ENCODE peak calls at places on chromosomes 12 and 14, in seven cellular contexts. L is heart right ventricle, U is WERI-Rb-1, I is GM23338, B is tibial artery, W is lower lobe of right lung, O is lung. F is an unnamed sample.

GRCh38 chr12:10223208-10223607 is 10.5 kb downstream of the GABARAPL1 start:
- DNase-seq in I (no peak), L (no peak), U (no peak), O (no peak), W (no peak), B (no peak), F (no peak)

GRCh38 chr14:74505831-74506230 is 12.3 kb downstream of the ISCA2 start:
- DNase-seq in O (no peak), I (no peak), B (no peak), W (peak; percentile 27), L (no peak), U (no peak), F (no peak)

GRCh38 chr12:4443616-4444015 is 2.0 kb downstream of the FGF6 start:
- DNase-seq in O (peak; percentile 23), I (no peak), U (no peak), L (no peak), B (no peak), W (no peak), F (no peak)

GRCh38 chr14:91835197-91835919 is 32.0 kb downstream of the TC2N start:
- DNase-seq in B (no peak), W (no peak), O (no peak), L (no peak), I (peak; percentile 60), U (no peak), F (no peak)

GRCh38 chr14:73662439-73663056 is 17.8 kb downstream of the DNAL1 start:
- DNase-seq in I (peak; percentile 83), O (no peak), L (no peak), W (no peak), B (peak; percentile 77), U (peak; percentile 31), F (peak; percentile 93)

GRCh38 chr14:61498303-61498702 is 176.9 kb downstream of the PRKCH start:
- DNase-seq in O (no peak), B (no peak), L (no peak), I (no peak), W (no peak), U (no peak), F (no peak)

GRCh38 chr12:3305904-3306619 is 184.9 kb upstream of the PRMT8 start:
- DNase-seq in L (no peak), B (no peak), O (no peak), U (no peak), I (no peak), W (no peak), F (no peak)

GRCh38 chr12:117450186-117450585 is 88.8 kb upstream of the NOS1 start:
- DNase-seq in L (no peak), B (no peak), O (no peak), W (no peak), I (no peak), U (no peak), F (no peak)

GRCh38 chr14:21039059-21039422 is 3.1 kb upstream of the RNASE7 start:
- DNase-seq in L (peak; percentile 86), U (peak; percentile 89), O (peak; percentile 59), W (peak; percentile 62), B (peak; percentile 91), I (peak; percentile 80), F (peak; percentile 50)

GRCh38 chr12:118311666-118312065 is 61.0 kb downstream of the TAOK3 start:
- DNase-seq in L (no peak), O (no peak), U (no peak), I (no peak), B (no peak), W (no peak), F (no peak)

GRCh38 chr14:58774531-58774930 is 136.8 kb downstream of the DACT1 start:
- DNase-seq in O (no peak), L (no peak), I (no peak), U (no peak), W (no peak), B (no peak), F (no peak)

GRCh38 chr12:49190317-49190716 is 1.4 kb upstream of the TUBA1A start:
- DNase-seq in L (no peak), I (peak; percentile 38), W (no peak), B (peak; percentile 28), O (no peak), U (no peak), F (no peak)

GRCh38 chr14:25042362-25043299 is 7.3 kb downstream of the STXBP6 start:
- DNase-seq in W (no peak), L (peak; percentile 50), U (no peak), B (no peak), I (peak; percentile 80), O (no peak), F (no peak)

GRCh38 chr12:124623344-124623885 is 56.0 kb upstream of the NCOR2 start:
- DNase-seq in W (no peak), B (no peak), L (no peak), I (no peak), U (peak; percentile 37), O (no peak), F (no peak)

GRCh38 chr12:51926718-51927117 is 19.4 kb downstream of the ACVRL1 start:
- DNase-seq in W (no peak), B (peak; percentile 63), L (no peak), O (no peak), U (peak; percentile 48), I (peak; percentile 74), F (peak; percentile 72)

GRCh38 chr12:132279184-132279889 is 50.1 kb downstream of the GALNT9 start:
- DNase-seq in W (peak; percentile 62), O (peak; percentile 53), U (no peak), I (peak; percentile 47), B (no peak), L (peak; percentile 54), F (no peak)

GRCh38 chr12:56836800-56837663 is 73.9 kb downstream of the HSD17B6 start:
- DNase-seq in O (peak; percentile 39), W (no peak), I (no peak), L (no peak), B (no peak), U (no peak), F (peak; percentile 95)

GRCh38 chr14:100524933-100525243 is 62.3 kb downstream of the BEGAIN start:
- DNase-seq in I (peak; percentile 90), O (no peak), L (peak; percentile 13), W (no peak), B (peak; percentile 60), U (peak; percentile 66), F (no peak)

GRCh38 chr14:104437703-104438102 is 141.9 kb upstream of the C14orf180 start:
- DNase-seq in L (no peak), O (peak; percentile 25), W (no peak), U (no peak), B (no peak), I (no peak), F (no peak)

GRCh38 chr14:103816991-103817390 is 30.4 kb downstream of the PPP1R13B start:
- DNase-seq in I (no peak), W (no peak), B (no peak), O (no peak), L (no peak), U (no peak), F (no peak)

DNA sequence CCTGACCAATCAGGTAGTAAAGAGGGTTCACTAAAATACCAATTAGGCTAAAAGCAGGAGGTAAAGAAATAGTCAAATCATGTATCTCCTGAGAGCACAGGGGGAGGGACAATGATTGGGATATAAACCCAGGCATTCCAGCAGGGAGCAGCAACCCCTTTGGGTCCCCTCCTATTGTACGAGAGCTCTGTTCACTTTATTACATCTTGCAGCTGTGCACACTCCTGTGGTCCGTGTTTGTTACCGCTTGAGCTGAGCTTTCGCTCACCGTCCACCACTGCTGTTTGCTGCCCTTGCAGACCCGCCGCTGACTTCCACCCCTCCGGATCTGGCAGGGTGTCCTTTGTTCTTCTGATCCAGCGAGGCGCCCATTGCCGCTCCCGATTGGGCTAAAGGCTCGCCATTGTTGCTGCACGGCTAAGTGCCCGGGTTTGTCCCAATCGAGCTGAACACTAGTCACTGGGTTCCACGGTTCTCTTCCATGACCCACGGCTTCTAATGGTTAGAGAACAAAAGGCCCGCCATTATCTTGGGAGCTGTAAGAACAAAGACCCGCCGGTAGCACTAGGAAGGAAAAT is 64.1 kb downstream of the E2F7 start:
- DNase-seq in B (no peak), U (no peak), O (no peak), W (no peak), L (no peak), I (peak; percentile 6), F (no peak)
- H3K4me3 ChIP-seq in B (no peak overlapping the region), U (no peak overlapping the region), O (no peak overlapping the region), W (no peak overlapping the region), L (no peak overlapping the region), I (no peak overlapping the region), F (no peak overlapping the region)

DNA sequence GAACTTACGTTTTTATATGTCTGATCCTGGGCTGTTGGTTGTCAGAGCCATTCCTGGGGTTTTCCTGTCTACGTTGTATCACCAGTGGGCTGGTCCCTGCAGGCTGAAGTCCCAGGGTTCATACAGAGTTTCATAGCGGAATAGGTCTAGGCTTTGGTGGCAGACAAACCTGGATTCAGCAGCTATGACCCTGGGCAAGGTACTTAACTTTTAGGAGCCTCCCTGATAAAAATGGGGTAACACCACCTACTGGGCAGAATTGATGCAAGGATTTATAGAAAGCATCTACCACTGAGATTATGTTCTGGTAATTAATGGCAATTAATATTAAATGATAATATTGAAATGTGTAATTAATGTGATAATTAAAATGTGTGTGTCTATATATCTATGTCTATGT is 141.2 kb downstream of the SYNE2 start:
- DNase-seq in B (no peak), W (no peak), O (no peak), U (no peak), I (peak; percentile 32), L (no peak), F (peak; percentile 21)
- TF ChIP-seq CTCF in B (no peak), W (no peak), O (no peak), U (no peak), I (peak; percentile 28), L (peak; percentile 42), F (peak; percentile 2)

GRCh38 chr12:7501031-7501585 is 2.5 kb downstream of the CD163 start:
- DNase-seq in W (no peak), U (no peak), B (no peak), L (no peak), O (no peak), I (no peak), F (peak; percentile 6)

GRCh38 chr12:7497661-7498060 is 5.9 kb downstream of the CD163 start:
- DNase-seq in O (no peak), W (no peak), U (no peak), I (peak; percentile 36), L (no peak), B (no peak), F (no peak)

GRCh38 chr12:7503686-7504085 is at the start of gene CD163:
- DNase-seq in W (no peak), I (no peak), U (no peak), L (no peak), B (no peak), O (no peak), F (no peak)

GRCh38 chr12:7498832-7499231 is 4.7 kb downstream of the CD163 start:
- DNase-seq in U (no peak), I (no peak), L (no peak), O (no peak), B (no peak), W (no peak), F (no peak)

GRCh38 chr12:7502612-7503011 is 965 bp downstream of the CD163 start:
- DNase-seq in U (no peak), B (no peak), W (no peak), O (no peak), I (peak; percentile 7), L (no peak), F (no peak)
- H3K27me3 ChIP-seq in U (peaks cover 29% of the 10 kb centered on the region), B (no peaks in the 10 kb centered on the region), W (no peaks in the 10 kb centered on the region), O (no peaks in the 10 kb centered on the region), I (no peaks in the 10 kb centered on the region), L (no peaks in the 10 kb centered on the region), F (no peaks in the 10 kb centered on the region)

GRCh38 chr12:13179159-13180074 is 17.1 kb upstream of the EMP1 start:
- DNase-seq in B (no peak), L (no peak), U (peak; percentile 28), I (peak; percentile 69), W (peak; percentile 66), O (peak; percentile 35), F (peak; percentile 64)
- H3K4me3 ChIP-seq in B (no peak overlapping the region), L (no peak overlapping the region), U (peak overlapping the region; percentile 29), I (peak overlapping the region; percentile 46), W (peak overlapping the region; percentile 19), O (no peak overlapping the region), F (no peak overlapping the region)